ENCODE peak calls at places on chromosomes 2 and 18, in nine cellular contexts. B is amniotic stem cell; D is stimulated activated CD8-positive, alpha-beta memory T cell treated with anti-CD3 and anti-CD28 coated beads, Interleukin-4, amount 100 ng/mL, for 48 hours; H is stimulated activated CD4-positive, alpha-beta T cell treated with anti-CD3 and anti-CD28 coated beads, Interleukin-2, amount 100 ng/mL, for 24 hours; X is epithelial cell of prostate; A is skeletal muscle cell; G is midbrain; M is neuronal stem cell; V is mesothelial cell of epicardium. Q is an unnamed sample.

GRCh38 chr2:190443055-190443454 is 34.9 kb downstream of the MFSD6 start:
- DNase-seq in X (no peak), B (no peak), A (no peak), H (no peak), D (no peak), M (no peak), V (no peak), G (no peak), Q (no peak)

GRCh38 chr2:32895424-32895823 is 51.3 kb upstream of the LTBP1 start:
- DNase-seq in G (no peak), A (no peak), H (no peak), X (no peak), M (no peak), D (no peak), B (no peak), V (no peak), Q (no peak)

GRCh38 chr18:74013955-74014354 is 133.7 kb downstream of the FBXO15 start:
- DNase-seq in A (peak), G (no peak), X (peak), D (no peak), B (no peak), V (no peak), H (no peak), M (no peak), Q (no peak)

GRCh38 chr2:222176890-222177289 is 121.9 kb downstream of the PAX3 start:
- DNase-seq in G (no peak), B (no peak), A (no peak), H (no peak), D (no peak), X (no peak), V (no peak), M (peak), Q (no peak)

GRCh38 chr2:30705711-30706533 is 101.3 kb downstream of the CAPN13 start:
- DNase-seq in B (no peak), V (no peak), X (no peak), A (no peak), G (no peak), D (no peak), M (no peak), H (no peak), Q (peak)

GRCh38 chr18:23200751-23201150 is 65.5 kb downstream of the CABLES1 start:
- DNase-seq in G (no peak), X (no peak), D (no peak), V (no peak), B (no peak), A (no peak), M (no peak), H (no peak), Q (no peak)

GRCh38 chr2:234495076-234495800 is 1.6 kb downstream of the ARL4C start:
- DNase-seq in X (no peak), A (no peak), V (no peak), M (no peak), G (no peak), H (no peak), B (no peak), D (no peak), Q (no peak)

GRCh38 chr2:27249891-27250651 is 12.8 kb downstream of the SLC30A3 start:
- DNase-seq in M (peak), D (peak), A (no peak), H (peak), G (peak), V (no peak), B (no peak), X (no peak), Q (peak)

GRCh38 chr2:189517847-189518535 is 62.6 kb downstream of the SLC40A1 start:
- DNase-seq in D (no peak), X (no peak), G (no peak), V (no peak), B (no peak), H (no peak), M (no peak), A (peak), Q (no peak)

GRCh38 chr18:48580782-48581181 is 42.0 kb downstream of the CTIF start:
- DNase-seq in X (no peak), B (no peak), A (no peak), H (no peak), V (no peak), M (no peak), G (no peak), D (no peak), Q (no peak)

GRCh38 chr18:52339891-52340371 is at the start of gene DCC:
- DNase-seq in H (no peak), A (peak), B (peak), V (no peak), D (no peak), X (peak), G (peak), M (peak), Q (no peak)

GRCh38 chr2:188788621-188789020 is 185.6 kb upstream of the COL3A1 start:
- DNase-seq in X (no peak), G (no peak), H (no peak), M (no peak), V (no peak), B (no peak), A (peak), D (no peak), Q (no peak)

GRCh38 chr2:179180242-179180641 is 84.4 kb downstream of the SESTD1 start:
- DNase-seq in A (no peak), X (no peak), M (no peak), V (no peak), H (no peak), D (no peak), G (no peak), B (no peak), Q (no peak)

GRCh38 chr2:96806468-96807126 is 9.5 kb upstream of the CNNM3 start:
- DNase-seq in X (no peak), A (no peak), D (no peak), M (no peak), H (peak), B (no peak), V (no peak), G (no peak), Q (no peak)

GRCh38 chr18:52082250-52082649 is 257.7 kb upstream of the DCC start:
- DNase-seq in H (no peak), B (no peak), A (no peak), X (no peak), M (no peak), G (no peak), D (no peak), V (no peak), Q (no peak)

GRCh38 chr2:214574077-214574775 is 163.4 kb downstream of the VWC2L start:
- DNase-seq in X (no peak), B (no peak), G (peak), M (no peak), H (no peak), A (no peak), V (no peak), D (no peak), Q (no peak)

GRCh38 chr18:24514439-24514838 is 54.0 kb downstream of the HRH4 start:
- DNase-seq in B (no peak), A (no peak), M (peak), V (no peak), G (no peak), D (no peak), X (no peak), H (no peak), Q (peak)

GRCh38 chr2:216066255-216066654 is 15.4 kb downstream of the PECR start:
- DNase-seq in A (peak), B (no peak), D (no peak), G (no peak), H (no peak), M (no peak), V (no peak), X (no peak), Q (no peak)

GRCh38 chr18:61893304-61893970 is 630 bp upstream of the RNF152 start:
- DNase-seq in G (peak), V (peak), M (peak), X (no peak), D (peak), B (peak), H (peak), A (no peak), Q (no peak)

GRCh38 chr2:165508927-165509326 is 39.4 kb downstream of the CSRNP3 start:
- DNase-seq in H (no peak), B (no peak), D (no peak), X (no peak), G (no peak), M (no peak), V (no peak), A (no peak), Q (no peak)

GRCh38 chr2:199771948-199772692 is 78.9 kb downstream of the FTCDNL1 start:
- DNase-seq in X (no peak), M (no peak), D (no peak), H (no peak), B (no peak), A (no peak), V (no peak), G (no peak), Q (no peak)

GRCh38 chr2:38750011-38750792 is 959 bp downstream of the SRSF7 start:
- DNase-seq in A (no peak), M (peak), X (no peak), V (peak), H (peak), B (no peak), G (peak), D (peak), Q (no peak)

GRCh38 chr2:149185942-149186490 is 144.4 kb upstream of the LYPD6 start:
- DNase-seq in D (no peak), A (no peak), V (no peak), G (no peak), B (no peak), H (no peak), X (no peak), M (no peak), Q (no peak)

GRCh38 chr2:85414761-85415498 is 3.6 kb upstream of the SH2D6 start:
- DNase-seq in A (no peak), D (no peak), B (no peak), H (no peak), V (no peak), M (no peak), G (no peak), X (no peak), Q (no peak)

GRCh38 chr18:45521151-45521550 is 94.1 kb upstream of the SLC14A2 start:
- DNase-seq in B (peak), H (no peak), A (peak), X (no peak), G (no peak), M (no peak), V (no peak), D (no peak), Q (no peak)